ENCODE peak calls at places on chromosome 1, in four cellular contexts. One of them, this sample, is unnamed.

GRCh38 chr1:213273546-213273945 is 222.5 kb downstream of the RPS6KC1 start:
- DNase-seq in A549: no peak
- DNase-seq in GM12878: no peak
- DNase-seq in IMR-90: no peak
- DNase-seq in this sample: no peak

GRCh38 chr1:159594581-159594980 is 7.0 kb downstream of the APCS start:
- DNase-seq in A549: no peak
- DNase-seq in GM12878: no peak
- DNase-seq in IMR-90: no peak
- DNase-seq in this sample: no peak

GRCh38 chr1:53602376-53602775 is 136.6 kb downstream of the GLIS1 start:
- DNase-seq in A549: no peak
- DNase-seq in GM12878: no peak
- DNase-seq in IMR-90: no peak
- DNase-seq in this sample: no peak

GRCh38 chr1:228085287-228085926 is 2.9 kb downstream of the ARF1 start:
- DNase-seq in A549: no peak
- DNase-seq in GM12878: no peak
- DNase-seq in IMR-90: peak
- DNase-seq in this sample: peak

GRCh38 chr1:25806418-25806817 is 6.4 kb downstream of the SELENON start:
- DNase-seq in A549: no peak
- DNase-seq in GM12878: no peak
- DNase-seq in IMR-90: peak
- DNase-seq in this sample: no peak

GRCh38 chr1:27122652-27123051 is 32.3 kb downstream of the SLC9A1 start:
- DNase-seq in A549: peak
- DNase-seq in GM12878: no peak
- DNase-seq in IMR-90: peak
- DNase-seq in this sample: peak

GRCh38 chr1:43156026-43156425 is 16.1 kb downstream of the EBNA1BP2 start:
- DNase-seq in A549: no peak
- DNase-seq in GM12878: no peak
- DNase-seq in IMR-90: peak
- DNase-seq in this sample: no peak

GRCh38 chr1:170424346-170424745 is 107.6 kb upstream of the GORAB start:
- DNase-seq in A549: no peak
- DNase-seq in GM12878: no peak
- DNase-seq in IMR-90: peak
- DNase-seq in this sample: no peak

GRCh38 chr1:36511804-36512798 is 29.4 kb upstream of the CSF3R start:
- DNase-seq in A549: no peak
- DNase-seq in GM12878: no peak
- DNase-seq in IMR-90: no peak
- DNase-seq in this sample: no peak

GRCh38 chr1:8431028-8431427 is 113.1 kb downstream of the SLC45A1 start:
- DNase-seq in A549: no peak
- DNase-seq in GM12878: no peak
- DNase-seq in IMR-90: no peak
- DNase-seq in this sample: no peak

GRCh38 chr1:201348211-201348566 is 29.3 kb downstream of the TNNT2 start:
- DNase-seq in A549: peak
- DNase-seq in GM12878: no peak
- DNase-seq in IMR-90: peak
- DNase-seq in this sample: peak

GRCh38 chr1:228691926-228692325 is 43.4 kb upstream of the RHOU start:
- DNase-seq in A549: peak
- DNase-seq in GM12878: no peak
- DNase-seq in IMR-90: peak
- DNase-seq in this sample: peak

GRCh38 chr1:110880708-110881374 is 7.9 kb downstream of the CD53 start:
- DNase-seq in A549: no peak
- DNase-seq in GM12878: no peak
- DNase-seq in IMR-90: no peak
- DNase-seq in this sample: peak

GRCh38 chr1:153113416-153113815 is at the start of gene SPRR2F:
- DNase-seq in A549: no peak
- DNase-seq in GM12878: no peak
- DNase-seq in IMR-90: no peak
- DNase-seq in this sample: no peak
- TF ChIP-seq ELK1 in A549: no peak
- TF ChIP-seq ELK1 in GM12878: no peak
- TF ChIP-seq ELK1 in IMR-90: no peak
- TF ChIP-seq ELK1 in this sample: no peak

DNA sequence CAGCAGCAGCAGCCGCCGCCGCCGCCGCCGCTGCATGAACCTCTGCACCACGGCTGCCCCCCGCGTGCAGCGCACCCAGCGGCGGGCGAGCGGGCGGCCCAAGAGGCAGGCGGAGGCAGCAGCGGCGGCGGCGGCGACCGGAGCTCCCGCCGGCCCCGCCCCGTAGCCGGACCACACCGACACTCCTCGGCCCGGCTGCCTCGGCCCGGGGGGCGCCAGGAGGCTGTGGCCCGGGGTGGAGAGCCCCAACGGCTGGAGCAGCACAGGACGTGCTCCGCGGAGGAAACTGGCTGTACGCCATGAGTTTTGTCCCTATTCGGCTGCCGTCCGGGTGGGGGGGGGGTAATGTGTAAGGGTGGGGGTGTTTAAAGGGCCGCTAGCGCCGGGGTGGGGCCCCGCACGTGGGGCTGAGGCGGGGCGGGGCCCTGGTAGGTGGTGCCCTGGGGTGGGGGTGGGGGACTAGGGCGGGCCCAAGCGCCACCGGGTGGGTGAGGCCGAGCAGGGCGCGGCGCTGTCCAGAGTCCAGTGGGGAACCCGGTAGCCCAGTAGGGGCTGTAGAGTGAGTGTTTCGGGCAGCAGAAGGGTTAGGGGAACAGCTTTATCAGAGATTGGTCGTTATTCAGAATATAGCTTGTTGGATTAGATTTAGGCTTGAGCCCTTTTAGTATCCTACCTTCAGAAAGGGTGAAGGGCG is at the start of gene FAM78B:
- DNase-seq in A549: peak
- DNase-seq in GM12878: peak
- DNase-seq in IMR-90: peak
- DNase-seq in this sample: peak
- TF ChIP-seq ELK1 in A549: no peak
- TF ChIP-seq ELK1 in GM12878: no peak
- TF ChIP-seq ELK1 in IMR-90: no peak
- TF ChIP-seq ELK1 in this sample: no peak

DNA sequence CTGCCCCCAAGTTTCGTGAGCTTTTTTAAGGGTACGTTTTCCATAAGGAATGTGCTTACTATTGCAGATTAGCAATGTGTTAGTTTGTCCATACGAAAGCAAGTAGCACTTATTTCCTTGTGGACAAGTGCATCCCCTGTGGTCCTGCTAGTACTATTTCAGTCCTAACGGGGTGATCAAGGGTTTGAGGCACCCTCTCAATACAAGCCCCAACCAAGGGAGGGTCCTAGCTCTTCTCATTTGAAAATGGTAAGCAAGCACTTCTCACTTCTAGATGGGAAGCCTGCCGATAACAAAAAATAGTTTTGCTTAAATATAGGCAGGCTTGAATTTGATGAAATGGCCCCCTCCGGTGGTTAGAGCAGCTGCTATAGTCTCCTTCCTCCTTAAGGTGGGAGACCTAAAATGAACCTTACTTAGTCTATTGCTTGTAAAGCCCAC is 64.0 kb upstream of the HMCN1 start:
- DNase-seq in A549: peak
- DNase-seq in GM12878: no peak
- DNase-seq in IMR-90: peak
- DNase-seq in this sample: no peak
- TF ChIP-seq ELK1 in A549: no peak
- TF ChIP-seq ELK1 in GM12878: no peak
- TF ChIP-seq ELK1 in IMR-90: no peak
- TF ChIP-seq ELK1 in this sample: no peak

DNA sequence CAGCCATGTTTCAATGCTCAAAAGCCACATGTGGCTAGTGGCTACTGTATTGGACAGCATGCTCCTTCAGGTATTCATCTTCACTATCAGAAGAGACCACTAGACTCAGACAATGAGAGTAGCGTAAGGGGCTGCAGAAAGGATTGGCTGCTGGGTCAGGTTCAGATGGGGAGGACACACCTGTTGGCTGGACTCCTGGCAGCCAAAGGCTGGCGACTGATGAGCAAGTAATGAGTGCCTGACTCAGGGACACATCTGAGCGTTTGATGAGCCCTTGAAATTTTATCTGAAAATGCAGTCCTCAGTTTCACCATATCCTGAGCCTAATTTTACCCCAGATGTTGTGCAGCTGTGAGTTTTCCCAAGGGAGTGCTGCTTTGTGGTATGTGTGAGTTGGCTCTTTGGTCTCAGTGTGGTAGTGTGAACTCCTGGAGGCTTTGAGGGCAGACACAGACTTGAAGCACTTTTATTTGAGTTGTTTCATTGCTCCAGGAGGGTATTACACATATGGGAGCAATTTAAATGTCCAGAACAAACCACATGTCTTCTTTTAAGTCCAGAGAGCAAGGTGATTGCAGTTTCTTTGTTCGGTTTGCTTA is 9.6 kb downstream of the ST6GALNAC3 start:
- DNase-seq in A549: no peak
- DNase-seq in GM12878: no peak
- DNase-seq in IMR-90: no peak
- DNase-seq in this sample: no peak
- TF ChIP-seq ELK1 in A549: no peak
- TF ChIP-seq ELK1 in GM12878: no peak
- TF ChIP-seq ELK1 in IMR-90: no peak
- TF ChIP-seq ELK1 in this sample: no peak

DNA sequence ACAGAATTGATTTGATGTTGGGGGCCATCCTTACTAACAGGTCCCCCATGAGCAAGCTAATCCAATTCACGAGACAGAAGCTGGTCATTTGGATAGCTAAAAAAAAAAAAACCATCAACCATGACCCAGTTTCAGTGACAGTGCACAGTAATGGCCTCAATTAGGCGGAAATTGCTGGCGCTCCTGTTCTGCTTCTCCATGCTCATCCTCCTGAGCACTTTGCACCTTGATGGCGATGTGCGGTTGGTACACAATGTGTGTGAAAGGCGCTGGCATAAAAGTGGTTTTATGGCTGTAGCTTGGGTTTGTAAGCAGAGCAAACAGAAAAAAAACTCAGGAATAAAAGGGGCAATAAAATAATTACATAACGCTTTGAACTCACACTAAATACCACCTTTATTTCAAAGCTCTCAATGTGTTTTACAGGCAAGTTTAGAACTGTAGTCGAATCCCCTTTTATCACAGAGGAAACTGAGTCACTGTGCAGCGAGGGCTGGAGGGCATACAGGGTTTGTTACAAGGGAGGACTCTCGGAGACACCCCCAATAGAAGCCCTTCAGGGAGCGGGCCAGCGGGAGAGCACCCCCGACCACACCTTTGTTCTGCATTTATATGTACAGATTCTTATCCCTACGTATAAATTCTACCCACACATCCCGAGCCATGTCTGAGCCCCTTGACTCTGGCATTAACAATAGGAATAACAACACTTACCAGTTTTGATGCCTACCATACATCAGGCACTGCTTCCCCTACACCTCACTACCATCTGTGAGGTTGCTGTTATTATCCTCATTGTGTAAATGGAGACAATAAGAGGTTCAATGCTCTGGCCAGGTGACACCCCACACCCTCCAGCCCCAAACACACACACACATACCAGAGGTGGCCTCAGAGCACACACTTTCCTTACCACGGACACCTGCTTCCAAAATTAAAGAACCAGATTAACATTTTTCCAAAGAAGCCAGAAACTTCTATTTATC is 213.5 kb upstream of the IRF2BP2 start:
- DNase-seq in A549: no peak
- DNase-seq in GM12878: no peak
- DNase-seq in IMR-90: no peak
- DNase-seq in this sample: no peak
- TF ChIP-seq ELK1 in A549: no peak
- TF ChIP-seq ELK1 in GM12878: no peak
- TF ChIP-seq ELK1 in IMR-90: no peak
- TF ChIP-seq ELK1 in this sample: no peak

GRCh38 chr1:92808353-92808752 is 23.4 kb upstream of the EVI5 start:
- DNase-seq in A549: no peak
- DNase-seq in GM12878: no peak
- DNase-seq in IMR-90: no peak
- DNase-seq in this sample: no peak

GRCh38 chr1:92803140-92803887 is 18.4 kb upstream of the EVI5 start:
- DNase-seq in A549: no peak
- DNase-seq in GM12878: no peak
- DNase-seq in IMR-90: no peak
- DNase-seq in this sample: no peak

GRCh38 chr1:92804721-92805169 is 19.8 kb upstream of the EVI5 start:
- DNase-seq in A549: peak
- DNase-seq in GM12878: no peak
- DNase-seq in IMR-90: peak
- DNase-seq in this sample: peak

DNA sequence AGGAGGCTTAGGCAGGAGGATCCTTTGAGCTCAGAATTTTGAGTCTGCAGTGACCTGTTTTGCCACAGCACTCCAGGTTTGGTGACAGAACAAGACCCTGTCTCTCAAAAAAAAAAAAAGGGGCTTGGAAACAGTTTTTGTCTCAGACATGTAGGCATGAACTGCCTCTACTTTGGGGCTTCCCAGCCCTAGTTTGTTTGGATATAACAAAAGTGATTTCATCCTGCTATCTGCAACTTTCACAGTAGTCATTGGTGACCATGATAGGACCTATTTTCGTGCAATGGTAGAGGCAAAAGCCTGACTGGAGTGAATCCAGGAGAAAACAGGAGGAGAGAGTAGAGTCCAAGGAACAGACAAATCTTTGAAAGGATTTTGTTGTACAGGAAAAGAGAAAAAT is 20.3 kb upstream of the EVI5 start:
- DNase-seq in A549: no peak
- DNase-seq in GM12878: no peak
- DNase-seq in IMR-90: peak
- DNase-seq in this sample: no peak
- TF ChIP-seq ELK1 in A549: no peak
- TF ChIP-seq ELK1 in GM12878: no peak
- TF ChIP-seq ELK1 in IMR-90: no peak
- TF ChIP-seq ELK1 in this sample: no peak

GRCh38 chr1:31633117-31633516 is 11.6 kb downstream of the PEF1 start:
- DNase-seq in A549: peak
- DNase-seq in GM12878: no peak
- DNase-seq in IMR-90: no peak
- DNase-seq in this sample: peak
- TF ChIP-seq ELK1 in A549: no peak
- TF ChIP-seq ELK1 in GM12878: no peak
- TF ChIP-seq ELK1 in IMR-90: no peak
- TF ChIP-seq ELK1 in this sample: no peak

GRCh38 chr1:164256456-164256855 is 302.5 kb upstream of the PBX1 start:
- DNase-seq in A549: no peak
- DNase-seq in GM12878: no peak
- DNase-seq in IMR-90: no peak
- DNase-seq in this sample: no peak
- TF ChIP-seq ELK1 in A549: no peak
- TF ChIP-seq ELK1 in GM12878: no peak
- TF ChIP-seq ELK1 in IMR-90: no peak
- TF ChIP-seq ELK1 in this sample: no peak

GRCh38 chr1:66300986-66301451 is 232.9 kb upstream of the SGIP1 start:
- DNase-seq in A549: no peak
- DNase-seq in GM12878: peak
- DNase-seq in IMR-90: peak
- DNase-seq in this sample: no peak
- TF ChIP-seq ELK1 in A549: no peak
- TF ChIP-seq ELK1 in GM12878: no peak
- TF ChIP-seq ELK1 in IMR-90: no peak
- TF ChIP-seq ELK1 in this sample: no peak